ENCODE peak calls at places on chromosome 3, in four cellular contexts. One of them, this sample, is unnamed.

GRCh38 chr3:175336406-175337133 is 477.4 kb downstream of the NAALADL2 start:
- DNase-seq in GM03348: no peak
- DNase-seq in stimulated activated naive CD8-positive, alpha-beta T cell treated with anti-CD3 and anti-CD28 coated beads, Interleukin-15, Interleukin-2, amounts not matched to agents 100 U/mL and 50 U/mL, for 24 hours: no peak
- DNase-seq in H54: no peak
- DNase-seq in this sample: no peak

GRCh38 chr3:87615506-87615905 is 339.1 kb upstream of the POU1F1 start:
- DNase-seq in GM03348: no peak
- DNase-seq in stimulated activated naive CD8-positive, alpha-beta T cell treated with anti-CD3 and anti-CD28 coated beads, Interleukin-15, Interleukin-2, amounts not matched to agents 100 U/mL and 50 U/mL, for 24 hours: no peak
- DNase-seq in H54: no peak
- DNase-seq in this sample: no peak

GRCh38 chr3:184540777-184541681 is 20.6 kb upstream of the EPHB3 start:
- DNase-seq in GM03348: peak
- DNase-seq in stimulated activated naive CD8-positive, alpha-beta T cell treated with anti-CD3 and anti-CD28 coated beads, Interleukin-15, Interleukin-2, amounts not matched to agents 100 U/mL and 50 U/mL, for 24 hours: peak
- DNase-seq in H54: peak
- DNase-seq in this sample: peak

GRCh38 chr3:197432407-197433127 is 123.2 kb downstream of the BDH1 start:
- DNase-seq in GM03348: no peak
- DNase-seq in stimulated activated naive CD8-positive, alpha-beta T cell treated with anti-CD3 and anti-CD28 coated beads, Interleukin-15, Interleukin-2, amounts not matched to agents 100 U/mL and 50 U/mL, for 24 hours: no peak
- DNase-seq in H54: no peak
- DNase-seq in this sample: no peak

GRCh38 chr3:52704611-52705437 is 767 bp downstream of the GLT8D1 start:
- DNase-seq in GM03348: peak
- DNase-seq in stimulated activated naive CD8-positive, alpha-beta T cell treated with anti-CD3 and anti-CD28 coated beads, Interleukin-15, Interleukin-2, amounts not matched to agents 100 U/mL and 50 U/mL, for 24 hours: peak
- DNase-seq in H54: peak
- DNase-seq in this sample: no peak

GRCh38 chr3:149363053-149363452 is 14.4 kb downstream of the TM4SF1 start:
- DNase-seq in GM03348: no peak
- DNase-seq in stimulated activated naive CD8-positive, alpha-beta T cell treated with anti-CD3 and anti-CD28 coated beads, Interleukin-15, Interleukin-2, amounts not matched to agents 100 U/mL and 50 U/mL, for 24 hours: no peak
- DNase-seq in H54: no peak
- DNase-seq in this sample: no peak

GRCh38 chr3:149055575-149055974 is 30.8 kb downstream of the HLTF start:
- DNase-seq in GM03348: no peak
- DNase-seq in stimulated activated naive CD8-positive, alpha-beta T cell treated with anti-CD3 and anti-CD28 coated beads, Interleukin-15, Interleukin-2, amounts not matched to agents 100 U/mL and 50 U/mL, for 24 hours: no peak
- DNase-seq in H54: no peak
- DNase-seq in this sample: no peak

GRCh38 chr3:196643201-196643749 is 3.8 kb downstream of the NRROS start:
- DNase-seq in GM03348: no peak
- DNase-seq in stimulated activated naive CD8-positive, alpha-beta T cell treated with anti-CD3 and anti-CD28 coated beads, Interleukin-15, Interleukin-2, amounts not matched to agents 100 U/mL and 50 U/mL, for 24 hours: peak
- DNase-seq in H54: no peak
- DNase-seq in this sample: no peak

GRCh38 chr3:193951859-193952258 is 184.1 kb upstream of the HES1 start:
- DNase-seq in GM03348: no peak
- DNase-seq in stimulated activated naive CD8-positive, alpha-beta T cell treated with anti-CD3 and anti-CD28 coated beads, Interleukin-15, Interleukin-2, amounts not matched to agents 100 U/mL and 50 U/mL, for 24 hours: no peak
- DNase-seq in H54: no peak
- DNase-seq in this sample: no peak

GRCh38 chr3:73493543-73494314 is 131.0 kb downstream of the PDZRN3 start:
- DNase-seq in GM03348: peak
- DNase-seq in stimulated activated naive CD8-positive, alpha-beta T cell treated with anti-CD3 and anti-CD28 coated beads, Interleukin-15, Interleukin-2, amounts not matched to agents 100 U/mL and 50 U/mL, for 24 hours: no peak
- DNase-seq in H54: no peak
- DNase-seq in this sample: no peak

GRCh38 chr3:51393564-51393963 is 2.5 kb downstream of the RBM15B start:
- DNase-seq in GM03348: no peak
- DNase-seq in stimulated activated naive CD8-positive, alpha-beta T cell treated with anti-CD3 and anti-CD28 coated beads, Interleukin-15, Interleukin-2, amounts not matched to agents 100 U/mL and 50 U/mL, for 24 hours: no peak
- DNase-seq in H54: no peak
- DNase-seq in this sample: no peak

GRCh38 chr3:162721736-162722135 is 1225.1 kb downstream of the OTOL1 start:
- DNase-seq in GM03348: no peak
- DNase-seq in stimulated activated naive CD8-positive, alpha-beta T cell treated with anti-CD3 and anti-CD28 coated beads, Interleukin-15, Interleukin-2, amounts not matched to agents 100 U/mL and 50 U/mL, for 24 hours: no peak
- DNase-seq in H54: no peak
- DNase-seq in this sample: no peak

GRCh38 chr3:136929984-136930671 is 27.7 kb upstream of the IL20RB start:
- DNase-seq in GM03348: peak
- DNase-seq in stimulated activated naive CD8-positive, alpha-beta T cell treated with anti-CD3 and anti-CD28 coated beads, Interleukin-15, Interleukin-2, amounts not matched to agents 100 U/mL and 50 U/mL, for 24 hours: no peak
- DNase-seq in H54: no peak
- DNase-seq in this sample: no peak

GRCh38 chr3:106957021-106957420 is 420.2 kb upstream of the CCDC54 start:
- DNase-seq in GM03348: no peak
- DNase-seq in stimulated activated naive CD8-positive, alpha-beta T cell treated with anti-CD3 and anti-CD28 coated beads, Interleukin-15, Interleukin-2, amounts not matched to agents 100 U/mL and 50 U/mL, for 24 hours: no peak
- DNase-seq in H54: no peak
- DNase-seq in this sample: no peak

GRCh38 chr3:16264174-16264707 is 502 bp downstream of the DPH3 start:
- DNase-seq in GM03348: peak
- DNase-seq in stimulated activated naive CD8-positive, alpha-beta T cell treated with anti-CD3 and anti-CD28 coated beads, Interleukin-15, Interleukin-2, amounts not matched to agents 100 U/mL and 50 U/mL, for 24 hours: no peak
- DNase-seq in H54: peak
- DNase-seq in this sample: no peak